ENCODE peak calls at places on chromosome 9, in five cellular contexts. T is stomach, M is mammary epithelial cell, Q is uterus, L is heart right ventricle. G is an unnamed sample.

GRCh38 chr9:108910402-108910801 is 23.5 kb downstream of the ELP1 start:
- DNase-seq in M (no peak), T (no peak), Q (no peak), L (no peak), G (no peak)

GRCh38 chr9:7354704-7355103 is 444.9 kb downstream of the DMAC1 start:
- DNase-seq in M (no peak), L (no peak), T (no peak), Q (no peak), G (no peak)

GRCh38 chr9:100170556-100170955 is 71.5 kb downstream of the INVS start:
- DNase-seq in T (no peak), L (no peak), M (peak; percentile 12), Q (no peak), G (no peak)

GRCh38 chr9:19876569-19877316 is 87.9 kb upstream of the SLC24A2 start:
- DNase-seq in T (no peak), M (peak; percentile 41), Q (no peak), L (no peak), G (no peak)

GRCh38 chr9:123174887-123175518 is 93.4 kb downstream of the STRBP start:
- DNase-seq in T (no peak), L (no peak), Q (no peak), M (no peak), G (no peak)

GRCh38 chr9:7452378-7452777 is 347.2 kb downstream of the DMAC1 start:
- DNase-seq in L (no peak), Q (no peak), T (no peak), M (peak; percentile 81), G (no peak)

GRCh38 chr9:114098660-114099522 is at the start of gene KIF12:
- DNase-seq in T (peak; percentile 83), M (no peak), Q (peak; percentile 43), L (no peak), G (no peak)

GRCh38 chr9:100499866-100500265 is 26.9 kb downstream of the TMEFF1 start:
- DNase-seq in Q (no peak), M (no peak), T (no peak), L (no peak), G (no peak)

GRCh38 chr9:18566125-18566524 is 92.2 kb downstream of the ADAMTSL1 start:
- DNase-seq in T (no peak), Q (no peak), M (peak; percentile 70), L (no peak), G (no peak)

GRCh38 chr9:5978523-5978922 is 36.9 kb downstream of the RANBP6 start:
- DNase-seq in L (no peak), M (no peak), T (no peak), Q (no peak), G (no peak)

GRCh38 chr9:123070210-123070609 is 36.7 kb downstream of the GPR21 start:
- DNase-seq in T (no peak), L (no peak), Q (no peak), M (no peak), G (no peak)

GRCh38 chr9:83062011-83062652 is 810 bp downstream of the RASEF start:
- DNase-seq in Q (no peak), L (no peak), M (peak; percentile 67), T (peak; percentile 80), G (no peak)

GRCh38 chr9:16217933-16218830 is 652.3 kb downstream of the BNC2 start:
- DNase-seq in Q (no peak), L (no peak), M (no peak), T (no peak), G (no peak)

GRCh38 chr9:109843651-109844050 is 63.7 kb downstream of the PALM2AKAP2 start:
- DNase-seq in M (no peak), Q (peak; percentile 28), T (no peak), L (peak; percentile 81), G (peak; percentile 83)

GRCh38 chr9:93549636-93550035 is 26.7 kb upstream of the PHF2 start:
- DNase-seq in L (no peak), Q (no peak), M (no peak), T (no peak), G (no peak)

GRCh38 chr9:3842839-3843238 is 317.0 kb upstream of the RFX3 start:
- DNase-seq in Q (no peak), L (no peak), M (no peak), T (no peak), G (no peak)

GRCh38 chr9:110073356-110073666 is 134.6 kb downstream of the C9orf152 start:
- DNase-seq in T (no peak), L (no peak), Q (no peak), M (no peak), G (no peak)

GRCh38 chr9:34809504-34810186 is 99.7 kb upstream of the CCL21 start:
- DNase-seq in L (no peak), M (peak; percentile 9), T (no peak), Q (no peak), G (no peak)

GRCh38 chr9:80410106-80410505 is 838.3 kb downstream of the TLE4 start:
- DNase-seq in L (peak; percentile 5), T (no peak), M (no peak), Q (peak; percentile 16), G (no peak)

GRCh38 chr9:136697821-136698526 is 10.7 kb upstream of the AGPAT2 start:
- DNase-seq in L (no peak), T (no peak), M (no peak), Q (no peak), G (no peak)
- H3K4me1 ChIP-seq in L (peaks cover 27% of the 10 kb centered on the region), T (peaks cover 48% of the 10 kb centered on the region), M (peaks cover 41% of the 10 kb centered on the region), Q (no peaks in the 10 kb centered on the region), G (no peaks in the 10 kb centered on the region)

DNA sequence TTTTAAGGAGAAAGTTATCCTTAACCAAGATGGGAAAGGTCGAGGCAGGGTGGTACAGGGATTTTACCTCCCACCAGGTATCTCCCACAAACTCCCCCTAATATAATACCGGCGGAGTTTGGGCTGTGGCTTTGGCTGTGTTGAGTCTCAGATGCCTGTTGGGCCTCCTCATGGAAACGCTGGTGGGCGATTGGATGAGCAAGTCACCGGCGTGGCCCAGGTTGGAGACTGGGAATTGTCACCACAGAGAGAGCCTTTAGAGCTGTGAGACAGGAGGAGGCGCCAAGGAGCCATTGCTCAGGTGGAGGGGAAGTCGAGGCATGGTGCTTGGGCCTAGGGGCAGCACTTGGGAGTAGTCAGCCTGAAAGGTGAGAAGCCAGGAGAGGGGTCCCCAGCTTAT is 3.4 kb upstream of the CAMSAP1 start:
- DNase-seq in Q (no peak), M (no peak), L (no peak), T (no peak), G (peak; percentile 33)
- H3K9me3 ChIP-seq in Q (no peaks in the 10 kb centered on the region), M (peaks cover 17% of the 10 kb centered on the region), L (peaks cover 36% of the 10 kb centered on the region), T (peaks cover 28% of the 10 kb centered on the region), G (peaks cover 7% of the 10 kb centered on the region)

GRCh38 chr9:133122935-133123611 is 2.0 kb upstream of the RALGDS start:
- DNase-seq in Q (peak; percentile 69), M (no peak), L (peak; percentile 33), T (no peak), G (no peak)

GRCh38 chr9:133120343-133121199 is 469 bp downstream of the RALGDS start:
- DNase-seq in M (no peak), L (no peak), Q (no peak), T (no peak), G (no peak)

GRCh38 chr9:133122605-133122934 is 1.5 kb upstream of the RALGDS start:
- DNase-seq in Q (no peak), L (no peak), M (no peak), T (no peak), G (no peak)

GRCh38 chr9:133121200-133122166 is at the start of gene RALGDS:
- DNase-seq in M (peak; percentile 82), T (peak; percentile 93), L (peak; percentile 91), Q (peak; percentile 88), G (peak; percentile 91)

GRCh38 chr9:133122167-133122550 is 1.1 kb upstream of the RALGDS start:
- DNase-seq in Q (no peak), M (no peak), T (no peak), L (no peak), G (no peak)
- H3K27ac ChIP-seq in Q (peak overlapping the region; percentile 86), M (no peak overlapping the region), T (peak overlapping the region; percentile 91), L (no peak overlapping the region), G (no peak overlapping the region)

DNA sequence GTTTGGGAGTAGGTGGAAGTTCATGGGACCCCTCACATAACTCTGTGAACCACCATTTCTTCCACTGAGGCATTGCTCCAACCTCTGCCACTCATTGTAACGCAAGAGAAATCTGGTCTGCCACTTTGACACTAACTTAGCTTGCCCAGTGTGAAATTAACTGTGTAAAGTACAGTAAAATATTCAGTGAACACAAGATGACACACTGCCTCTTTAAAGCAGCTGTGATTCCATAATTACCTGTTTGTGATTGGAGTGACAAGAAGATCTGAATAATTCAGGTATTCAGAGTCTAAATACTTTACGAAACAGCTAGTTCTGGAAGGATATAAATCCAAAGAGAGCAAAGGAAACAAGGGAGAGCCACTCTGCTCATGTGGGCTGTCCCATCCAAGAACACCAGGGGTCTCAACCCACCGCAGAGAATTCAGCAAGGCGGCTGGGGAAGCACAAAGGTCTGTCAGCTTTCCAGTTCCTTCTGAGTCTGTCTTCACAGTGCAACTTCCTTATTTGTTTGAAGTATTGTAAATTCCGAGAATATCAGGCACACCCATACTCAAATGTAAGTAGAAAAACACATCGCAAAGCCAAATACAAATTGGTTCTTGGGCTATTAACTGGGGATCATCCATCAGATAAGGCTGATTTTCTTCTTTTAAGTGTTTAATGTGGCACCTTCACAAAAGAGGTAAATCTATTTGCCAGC is 86.9 kb downstream of the GNAQ start:
- DNase-seq in T (no peak), M (no peak), Q (no peak), L (peak; percentile 34), G (no peak)
- H3K4me1 ChIP-seq in T (peaks cover 44% of the 10 kb centered on the region), M (no peaks in the 10 kb centered on the region), Q (peaks cover 29% of the 10 kb centered on the region), L (peaks cover 59% of the 10 kb centered on the region), G (peaks cover 23% of the 10 kb centered on the region)

DNA sequence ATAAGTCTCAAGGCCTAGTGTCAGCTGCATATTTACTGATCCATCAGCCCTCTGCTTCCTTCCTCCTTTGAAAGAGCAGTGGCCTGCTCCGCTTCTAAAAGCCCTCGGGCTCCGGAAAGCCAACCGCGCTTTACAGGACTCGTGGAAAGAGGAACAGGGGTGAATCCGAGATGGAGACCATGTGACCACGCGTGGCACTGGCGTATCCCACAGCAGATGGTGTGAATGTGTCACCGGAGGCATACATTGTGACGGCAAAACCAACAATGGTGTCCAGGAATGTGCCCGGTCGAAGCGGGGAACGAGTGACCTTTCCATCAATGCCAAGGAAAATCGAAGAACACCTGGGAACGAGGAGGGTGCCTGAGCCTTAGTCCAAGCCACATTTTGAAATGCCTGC is 484.6 kb downstream of the SPATA31A7 start:
- DNase-seq in T (no peak), M (no peak), L (no peak), Q (no peak), G (peak; percentile 67)
- H3K9me3 ChIP-seq in T (peaks cover 43% of the 10 kb centered on the region), M (peaks cover 27% of the 10 kb centered on the region), L (no peaks in the 10 kb centered on the region), Q (no peaks in the 10 kb centered on the region), G (peaks cover 2% of the 10 kb centered on the region)

DNA sequence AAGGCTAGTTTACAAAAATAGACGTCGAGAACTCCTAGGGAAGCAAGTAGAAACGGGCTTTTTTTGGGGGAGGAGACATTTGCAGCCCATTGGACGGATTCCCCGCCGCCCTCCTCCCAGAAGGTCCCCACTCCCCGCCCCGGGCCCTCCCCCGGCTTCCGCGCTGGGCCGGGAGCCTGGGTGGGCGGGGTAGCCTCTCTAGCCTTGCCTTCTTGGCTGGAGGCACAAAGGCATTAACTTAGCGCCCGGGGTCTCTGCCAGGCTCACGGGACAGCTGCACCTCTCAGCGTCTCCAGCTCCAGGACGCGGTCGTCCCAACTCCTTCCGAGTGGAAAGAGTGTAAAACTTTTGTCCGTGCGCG is at the start of gene DMRTA1:
- DNase-seq in Q (peak; percentile 85), T (peak; percentile 87), M (peak; percentile 81), L (peak; percentile 80), G (peak; percentile 93)
- H3K27ac ChIP-seq in Q (peak within 1 kb of the TSS; percentile 73), T (peak within 1 kb of the TSS; percentile 89), M (no peak within 1 kb of the TSS), L (no peak within 1 kb of the TSS), G (no peak within 1 kb of the TSS)

GRCh38 chr9:99169086-99169485 is 52.7 kb downstream of the ALG2 start:
- DNase-seq in T (no peak), L (no peak), M (no peak), Q (no peak), G (no peak)
- H3K4me1 ChIP-seq in T (no peaks in the 10 kb centered on the region), L (no peaks in the 10 kb centered on the region), M (no peaks in the 10 kb centered on the region), Q (no peaks in the 10 kb centered on the region), G (no peaks in the 10 kb centered on the region)